ENCODE peak calls at places on chromosomes 2 and 18, in four cellular contexts. B is AG09319; H is stimulated activated naive CD8-positive, alpha-beta T cell treated with anti-CD3 and anti-CD28 coated beads, Interleukin-15, Interleukin-2, amounts not matched to agents 100 U/mL and 50 U/mL, for 24 hours; E is neural crest cell. I is an unnamed sample.

GRCh38 chr2:119062179-119062578 is 96.4 kb downstream of the C1QL2 start:
- DNase-seq in E (no peak), H (no peak), B (no peak), I (no peak)

GRCh38 chr2:30245364-30245763 is 14.0 kb downstream of the LBH start:
- DNase-seq in H (no peak), B (no peak), E (no peak), I (no peak)

GRCh38 chr2:26778076-26778475 is 7.8 kb upstream of the CENPA start:
- DNase-seq in E (no peak), H (no peak), B (no peak), I (no peak)

GRCh38 chr18:64115906-64116305 is 33.0 kb downstream of the LINC00305 start:
- DNase-seq in E (no peak), H (no peak), B (no peak), I (no peak)

GRCh38 chr18:59459352-59460059 is 100.4 kb upstream of the LMAN1 start:
- DNase-seq in E (no peak), B (no peak), H (no peak), I (no peak)

GRCh38 chr2:190759749-190760213 is 110.9 kb downstream of the NAB1 start:
- DNase-seq in H (no peak), B (peak; percentile 73), E (no peak), I (no peak)

GRCh38 chr2:15041429-15041837 is 408.9 kb downstream of the LRATD1 start:
- DNase-seq in H (no peak), E (no peak), B (no peak), I (no peak)

GRCh38 chr2:55992465-55992864 is 68.9 kb upstream of the EFEMP1 start:
- DNase-seq in H (no peak), B (peak; percentile 96), E (no peak), I (no peak)

GRCh38 chr18:2894131-2894840 is 47.5 kb downstream of the EMILIN2 start:
- DNase-seq in B (no peak), E (no peak), H (no peak), I (no peak)

GRCh38 chr2:207226671-207227061 is 60.9 kb upstream of the KLF7 start:
- DNase-seq in E (no peak), B (no peak), H (no peak), I (no peak)

GRCh38 chr18:57518533-57518932 is 68.0 kb downstream of the FECH start:
- DNase-seq in B (no peak), E (no peak), H (no peak), I (no peak)

GRCh38 chr2:197515277-197515797 is 529 bp upstream of the MOB4 start:
- DNase-seq in B (no peak), E (no peak), H (no peak), I (no peak)

GRCh38 chr18:37598966-37599896 is 33.6 kb upstream of the CELF4 start:
- DNase-seq in B (no peak), E (no peak), H (no peak), I (no peak)

GRCh38 chr2:208358758-208359631 is 47.6 kb upstream of the PTH2R start:
- DNase-seq in E (no peak), H (no peak), B (no peak), I (no peak)

GRCh38 chr2:2569836-2570235 is 238.8 kb upstream of the MYT1L start:
- DNase-seq in B (no peak), E (no peak), H (no peak), I (no peak)

I was measured in DND-41.